ENCODE peak calls at places on chromosomes 11 and 22, in seven cellular contexts. U is kidney, T is aorta, C is left ventricle myocardium inferior, V is neuronal stem cell, N is brain microvascular endothelial cell, I is BE2C. X is an unnamed sample.

GRCh38 chr22:50469377-50470305 is 5.2 kb downstream of the SBF1 start:
- DNase-seq in U (peak), T (peak), C (peak), V (no peak), N (peak), I (no peak), X (peak)

GRCh38 chr11:74018331-74019005 is 9.6 kb upstream of the UCP3 start:
- DNase-seq in U (peak), T (peak), C (peak), V (no peak), N (peak), I (no peak), X (peak)

GRCh38 chr11:75339685-75340409 is 11.6 kb downstream of the ARRB1 start:
- DNase-seq in U (no peak), T (no peak), C (peak), V (no peak), N (no peak), I (peak), X (peak)

GRCh38 chr11:12724301-12725046 is 50.3 kb downstream of the TEAD1 start:
- DNase-seq in U (peak), T (peak), C (peak), V (no peak), N (peak), I (peak), X (peak)

GRCh38 chr11:93051181-93051580 is 81.7 kb downstream of the MTNR1B start:
- DNase-seq in U (no peak), T (no peak), C (no peak), V (no peak), N (peak), I (no peak), X (no peak)

GRCh38 chr22:42984814-42985540 is 30.0 kb downstream of the PACSIN2 start:
- DNase-seq in U (no peak), T (no peak), C (no peak), V (no peak), N (no peak), I (no peak), X (peak)

GRCh38 chr22:37431366-37431765 is 4.1 kb upstream of the ELFN2 start:
- DNase-seq in U (no peak), T (no peak), C (no peak), V (no peak), N (no peak), I (no peak), X (no peak)

GRCh38 chr11:25484225-25484624 is 847.7 kb upstream of the ANO3 start:
- DNase-seq in U (no peak), T (no peak), C (no peak), V (no peak), N (no peak), I (no peak), X (no peak)

GRCh38 chr22:29782061-29782845 is 15.1 kb downstream of the UQCR10 start:
- DNase-seq in U (no peak), T (peak), C (peak), V (no peak), N (no peak), I (no peak), X (peak)

GRCh38 chr11:130520231-130520630 is 71.8 kb downstream of the ADAMTS15 start:
- DNase-seq in U (no peak), T (peak), C (peak), V (no peak), N (no peak), I (no peak), X (peak)

GRCh38 chr11:43567396-43567975 is 113.1 kb upstream of the HSD17B12 start:
- DNase-seq in U (no peak), T (no peak), C (no peak), V (no peak), N (no peak), I (no peak), X (no peak)

GRCh38 chr22:38745676-38746460 is 9.9 kb downstream of the SUN2 start:
- DNase-seq in U (no peak), T (no peak), C (no peak), V (no peak), N (no peak), I (no peak), X (peak)

GRCh38 chr11:36016263-36016662 is 72.4 kb downstream of the LDLRAD3 start:
- DNase-seq in U (no peak), T (no peak), C (no peak), V (no peak), N (no peak), I (no peak), X (no peak)

GRCh38 chr11:36015806-36016205 is 71.9 kb downstream of the LDLRAD3 start:
- DNase-seq in U (no peak), T (peak), C (peak), V (no peak), N (no peak), I (no peak), X (peak)

GRCh38 chr11:36019722-36020121 is 75.9 kb downstream of the LDLRAD3 start:
- DNase-seq in U (no peak), T (no peak), C (no peak), V (no peak), N (no peak), I (peak), X (no peak)

GRCh38 chr11:36016709-36017108 is 72.8 kb downstream of the LDLRAD3 start:
- DNase-seq in U (no peak), T (no peak), C (no peak), V (no peak), N (no peak), I (no peak), X (no peak)

GRCh38 chr11:36018967-36019596 is 75.2 kb downstream of the LDLRAD3 start:
- DNase-seq in U (no peak), T (no peak), C (no peak), V (no peak), N (no peak), I (peak), X (no peak)
- H3K4me3 ChIP-seq in U (no peak), T (no peak), C (no peak), V (no peak), N (no peak), I (peak), X (no peak)

GRCh38 chr11:61127991-61128390 is 25.7 kb downstream of the CD5 start:
- DNase-seq in U (no peak), T (no peak), C (no peak), V (no peak), N (no peak), I (no peak), X (no peak)

GRCh38 chr11:61131186-61131585 is 28.9 kb downstream of the CD5 start:
- DNase-seq in U (no peak), T (no peak), C (no peak), V (no peak), N (no peak), I (no peak), X (no peak)

GRCh38 chr11:61131586-61131985 is 29.3 kb downstream of the CD5 start:
- DNase-seq in U (peak), T (no peak), C (no peak), V (no peak), N (no peak), I (no peak), X (no peak)

GRCh38 chr11:61128947-61129346 is 26.7 kb downstream of the CD5 start:
- DNase-seq in U (no peak), T (no peak), C (no peak), V (no peak), N (no peak), I (no peak), X (no peak)

GRCh38 chr11:61129608-61130523 is 27.6 kb downstream of the CD5 start:
- DNase-seq in U (peak), T (peak), C (peak), V (peak), N (peak), I (peak), X (peak)
- H3K4me3 ChIP-seq in U (peak), T (no peak), C (peak), V (no peak), N (peak), I (peak), X (no peak)

GRCh38 chr11:14308114-14308896 is 50.7 kb downstream of the RRAS2 start:
- DNase-seq in U (no peak), T (no peak), C (no peak), V (no peak), N (peak), I (no peak), X (no peak)
- H3K4me3 ChIP-seq in U (peak), T (no peak), C (no peak), V (no peak), N (no peak), I (no peak), X (no peak)

GRCh38 chr22:27670701-27671412 is 130.7 kb downstream of the MN1 start:
- DNase-seq in U (no peak), T (peak), C (peak), V (peak), N (no peak), I (no peak), X (peak)
- H3K4me3 ChIP-seq in U (no peak), T (no peak), C (no peak), V (no peak), N (no peak), I (no peak), X (no peak)

DNA sequence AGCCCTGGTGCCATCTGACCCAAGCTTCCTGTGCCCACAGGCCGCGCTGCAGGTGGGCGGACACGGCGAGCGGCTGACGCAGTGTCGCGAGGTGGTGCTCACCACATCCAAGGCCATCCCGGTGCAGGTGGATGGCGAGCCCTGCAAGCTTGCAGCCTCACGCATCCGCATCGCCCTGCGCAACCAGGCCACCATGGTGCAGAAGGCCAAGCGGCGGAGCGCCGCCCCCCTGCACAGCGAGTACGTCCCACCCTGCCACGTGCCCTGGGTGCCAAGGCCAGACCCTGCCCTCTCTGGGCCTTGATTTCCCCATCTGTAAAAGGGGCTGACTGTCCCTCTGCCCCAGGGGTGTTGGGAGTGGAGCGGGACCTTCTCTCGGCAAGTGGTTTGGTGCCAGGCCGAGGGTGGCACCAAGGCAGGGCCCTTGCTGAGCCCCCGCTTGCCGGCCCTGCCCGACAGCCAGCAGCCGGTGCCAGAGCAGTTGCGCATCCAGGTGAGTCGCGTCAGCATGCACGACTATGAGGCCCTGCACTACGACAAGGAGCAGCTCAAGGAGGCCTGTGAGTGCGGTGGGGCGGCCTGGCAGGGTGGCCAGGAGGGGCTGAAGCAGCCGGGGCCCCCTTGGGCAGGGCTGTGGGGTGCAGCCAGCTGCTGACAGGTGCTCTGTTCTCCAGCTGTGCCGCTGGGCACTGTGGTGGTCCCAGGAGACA is 5.9 kb upstream of the MDK start:
- DNase-seq in U (peak), T (no peak), C (no peak), V (no peak), N (no peak), I (no peak), X (peak)
- H3K4me3 ChIP-seq in U (no peak), T (no peak), C (no peak), V (no peak), N (no peak), I (no peak), X (no peak)

GRCh38 chr11:694563-695331 is at the start of gene DEAF1:
- DNase-seq in U (peak), T (peak), C (peak), V (peak), N (peak), I (peak), X (peak)

GRCh38 chr11:693415-693831 is 1.6 kb downstream of the DEAF1 start:
- DNase-seq in U (no peak), T (no peak), C (no peak), V (no peak), N (no peak), I (no peak), X (no peak)

GRCh38 chr11:692824-693414 is 2.1 kb downstream of the DEAF1 start:
- DNase-seq in U (no peak), T (no peak), C (no peak), V (no peak), N (no peak), I (no peak), X (no peak)

GRCh38 chr11:695332-695605 is 247 bp upstream of the DEAF1 start:
- DNase-seq in U (no peak), T (no peak), C (no peak), V (no peak), N (no peak), I (no peak), X (no peak)

GRCh38 chr11:693887-694562 is 997 bp downstream of the DEAF1 start:
- DNase-seq in U (peak), T (no peak), C (no peak), V (no peak), N (no peak), I (no peak), X (peak)
- H3K4me3 ChIP-seq in U (no peak), T (no peak), C (peak), V (peak), N (peak), I (peak), X (peak)

GRCh38 chr11:119335091-119335654 is 846 bp downstream of the RNF26 start:
- DNase-seq in U (no peak), T (peak), C (no peak), V (no peak), N (no peak), I (no peak), X (peak)
- H3K4me3 ChIP-seq in U (peak), T (peak), C (peak), V (peak), N (peak), I (peak), X (peak)

DNA sequence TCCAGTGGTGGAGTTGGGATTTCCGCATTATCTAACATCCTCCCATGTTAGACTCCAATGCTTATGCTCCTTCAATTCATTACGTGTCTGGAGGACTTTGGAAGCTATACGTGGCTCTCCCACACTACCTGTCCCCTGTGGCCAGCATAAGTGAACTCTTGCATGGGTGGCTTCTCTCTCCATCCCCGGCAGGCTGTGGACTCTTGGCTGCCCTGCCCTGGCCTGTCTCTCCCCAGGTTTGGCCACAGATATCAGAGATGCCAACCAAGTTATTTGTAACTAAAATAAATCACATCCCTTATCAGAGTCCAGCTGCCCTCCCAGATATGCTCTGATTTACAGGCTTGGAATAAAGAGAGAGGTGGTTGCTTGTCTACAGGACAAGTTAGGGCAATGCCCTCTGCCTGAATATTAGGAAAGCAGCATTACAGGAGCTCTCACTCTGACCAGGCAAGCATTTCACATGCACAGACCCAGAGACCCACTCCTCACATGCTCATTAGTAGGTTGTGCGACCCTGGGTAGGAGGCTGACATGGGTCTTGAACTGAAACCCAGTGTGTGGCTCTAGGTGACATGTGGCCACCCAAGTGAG is 4.6 kb downstream of the CD44 start:
- DNase-seq in U (no peak), T (no peak), C (no peak), V (no peak), N (no peak), I (no peak), X (no peak)
- H3K4me3 ChIP-seq in U (no peak), T (no peak), C (no peak), V (no peak), N (peak), I (no peak), X (no peak)